ENCODE peak calls at places on chromosomes 2 and 18, in four cellular contexts. P is GM12878, Q is H1, V is HepG2. M is an unnamed sample.
A peak's percentile ranks its signal among the peaks of the same experiment; 100 is the strongest.

GRCh38 chr2:53668624-53669026 is 99.0 kb upstream of the CHAC2 start:
- DNase-seq in V (no peak), P (no peak), Q (no peak), M (no peak)

GRCh38 chr2:175742367-175742766 is 259.7 kb downstream of the LNPK start:
- DNase-seq in Q (no peak), P (no peak), V (no peak), M (no peak)

GRCh38 chr2:64838817-64839216 is 150.4 kb upstream of the SLC1A4 start:
- DNase-seq in Q (no peak), V (no peak), P (no peak), M (no peak)

GRCh38 chr2:27959496-27959895 is 69.0 kb downstream of the BABAM2 start:
- DNase-seq in V (peak; percentile 69), P (no peak), Q (no peak), M (no peak)

GRCh38 chr18:44579745-44580144 is 100.9 kb upstream of the SETBP1 start:
- DNase-seq in Q (no peak), P (no peak), V (no peak), M (no peak)

GRCh38 chr2:119730598-119731278 is 29.0 kb upstream of the PTPN4 start:
- DNase-seq in P (no peak), Q (no peak), V (no peak), M (no peak)

GRCh38 chr2:64943387-64944150 is 45.6 kb upstream of the SLC1A4 start:
- DNase-seq in V (peak; percentile 97), Q (no peak), P (no peak), M (no peak)

GRCh38 chr2:212959469-212960117 is 191.8 kb downstream of the IKZF2 start:
- DNase-seq in P (no peak), V (no peak), Q (no peak), M (no peak)

GRCh38 chr2:238162171-238162515 is 3.4 kb downstream of the ERFE start:
- DNase-seq in Q (no peak), P (no peak), V (no peak), M (no peak)

GRCh38 chr2:75221872-75222271 is 22.6 kb upstream of the TACR1 start:
- DNase-seq in Q (no peak), P (no peak), V (no peak), M (no peak)

GRCh38 chr2:120148669-120149068 is 74.5 kb downstream of the TMEM185B start:
- DNase-seq in Q (no peak), P (no peak), V (no peak), M (no peak)

GRCh38 chr18:79857082-79857661 is 59.4 kb downstream of the KCNG2 start:
- DNase-seq in Q (peak; percentile 50), P (no peak), V (peak; percentile 19), M (no peak)

GRCh38 chr18:46641917-46642316 is 15.1 kb downstream of the LOXHD1 start:
- DNase-seq in V (no peak), P (no peak), Q (no peak), M (no peak)

GRCh38 chr18:35593859-35594258 is 12.3 kb downstream of the GALNT1 start:
- DNase-seq in Q (no peak), P (no peak), V (no peak), M (no peak)

GRCh38 chr18:24014986-24015896 is 687 bp downstream of the TTC39C start:
- DNase-seq in P (no peak), V (peak; percentile 13), Q (no peak), M (no peak)

GRCh38 chr2:98518106-98518505 is 73.4 kb downstream of the INPP4A start:
- DNase-seq in P (no peak), V (peak; percentile 55), Q (no peak), M (no peak)

GRCh38 chr2:236718207-236718992 is 148.8 kb downstream of the ACKR3 start:
- DNase-seq in Q (no peak), V (no peak), P (no peak), M (no peak)

GRCh38 chr2:70115646-70116442 is 28.6 kb downstream of the PCBP1 start:
- DNase-seq in P (no peak), V (no peak), Q (no peak), M (no peak)

GRCh38 chr2:33788044-33788443 is 188.9 kb upstream of the FAM98A start:
- DNase-seq in V (no peak), Q (no peak), P (no peak), M (no peak)

GRCh38 chr18:57559311-57559710 is 27.2 kb downstream of the FECH start:
- DNase-seq in Q (no peak), V (no peak), P (no peak), M (no peak)

GRCh38 chr18:63817441-63818051 is 42.3 kb downstream of the SERPINB7 start:
- DNase-seq in V (no peak), P (no peak), Q (no peak), M (no peak)

GRCh38 chr18:79575891-79576685 is 103.5 kb upstream of the CTDP1 start:
- DNase-seq in Q (peak; percentile 49), P (no peak), V (no peak), M (no peak)

GRCh38 chr18:57113783-57114465 is 33.0 kb upstream of the BOD1L2 start:
- DNase-seq in V (no peak), Q (no peak), P (no peak), M (no peak)

GRCh38 chr18:9913151-9913525 is 678 bp upstream of the VAPA start:
- DNase-seq in P (no peak), Q (no peak), V (no peak), M (no peak)

GRCh38 chr2:42214669-42215068 is 45.5 kb downstream of the EML4 start:
- DNase-seq in P (no peak), Q (no peak), V (no peak), M (no peak)

GRCh38 chr2:165522746-165523145 is 53.2 kb downstream of the CSRNP3 start:
- DNase-seq in V (no peak), Q (no peak), P (no peak), M (no peak)

GRCh38 chr18:80147037-80147417 is 38.0 kb downstream of the ADNP2 start:
- DNase-seq in Q (no peak), V (no peak), P (no peak), M (no peak)

GRCh38 chr2:145383961-145384360 is 864.0 kb upstream of the ZEB2 start:
- DNase-seq in P (no peak), Q (no peak), V (no peak), M (no peak)

GRCh38 chr18:44920441-44920840 is 239.8 kb downstream of the SETBP1 start:
- DNase-seq in V (no peak), P (no peak), Q (no peak), M (no peak)

GRCh38 chr18:28032177-28032576 is 144.8 kb downstream of the CDH2 start:
- DNase-seq in V (no peak), Q (no peak), P (no peak), M (no peak)

GRCh38 chr2:147782521-147782920 is 62.3 kb upstream of the ACVR2A start:
- DNase-seq in V (no peak), Q (no peak), P (no peak), M (no peak)

GRCh38 chr2:67516899-67517530 is 119.9 kb downstream of the ETAA1 start:
- DNase-seq in Q (no peak), V (no peak), P (no peak), M (no peak)

GRCh38 chr2:69097148-69097610 is 84.2 kb downstream of the ANTXR1 start:
- DNase-seq in Q (no peak), V (peak; percentile 86), P (no peak), M (no peak)

GRCh38 chr2:197852127-197852526 is 47.7 kb downstream of the PLCL1 start:
- DNase-seq in Q (no peak), V (no peak), P (no peak), M (no peak)

GRCh38 chr2:96470636-96471035 is 34.5 kb downstream of the NEURL3 start:
- DNase-seq in P (no peak), V (no peak), Q (peak; percentile 96), M (no peak)

GRCh38 chr2:218618102-218618860 is 10.6 kb downstream of the PLCD4 start:
- DNase-seq in V (peak; percentile 18), P (no peak), Q (no peak), M (no peak)
- TF ChIP-seq SUZ12 in V (no peak), P (no peak), Q (no peak), M (no peak)

GRCh38 chr2:196589429-196589828 is 50.1 kb upstream of the CCDC150 start:
- DNase-seq in P (no peak), V (no peak), Q (no peak), M (no peak)
- TF ChIP-seq ZNF274 in P (no peak), V (no peak), Q (no peak), M (no peak)

GRCh38 chr2:72003796-72004195 is 143.9 kb downstream of the CYP26B1 start:
- DNase-seq in P (no peak), Q (no peak), V (no peak), M (no peak)

GRCh38 chr2:72007402-72007801 is 140.3 kb downstream of the CYP26B1 start:
- DNase-seq in Q (peak; percentile 33), P (no peak), V (no peak), M (no peak)

GRCh38 chr2:72006188-72006736 is 141.4 kb downstream of the CYP26B1 start:
- DNase-seq in Q (no peak), V (no peak), P (no peak), M (no peak)

GRCh38 chr2:72004201-72004915 is 143.3 kb downstream of the CYP26B1 start:
- DNase-seq in Q (no peak), V (no peak), P (no peak), M (no peak)

GRCh38 chr2:72004976-72005375 is 142.7 kb downstream of the CYP26B1 start:
- DNase-seq in P (no peak), Q (no peak), V (no peak), M (no peak)
- TF ChIP-seq SUZ12 in P (no peak), Q (no peak), V (no peak), M (no peak)

GRCh38 chr2:221228214-221228769 is 343.8 kb downstream of the EPHA4 start:
- DNase-seq in P (no peak), Q (no peak), V (no peak), M (no peak)
- TF ChIP-seq ZNF274 in P (no peak), Q (no peak), V (no peak), M (no peak)

GRCh38 chr2:105783151-105783738 is 38.5 kb downstream of the NCK2 start:
- DNase-seq in P (no peak), V (no peak), Q (no peak), M (no peak)
- TF ChIP-seq SUZ12 in P (no peak), V (no peak), Q (no peak), M (no peak)